ENCODE peak calls at places on chromosomes 12 and 14, in seven cellular contexts. N is SK-N-SH, E is A549, U is K562, P is HCT116, V is GM12878, S is HepG2. X is an unnamed sample. For H3K9me3, the result is how much of the 10 kb centered on the place peaks cover.

GRCh38 chr14:54889919-54890318 is 12.7 kb downstream of the GCH1 start:
- DNase-seq in V (no peak), S (no peak), P (no peak), U (no peak), E (no peak), N (no peak), X (no peak)

GRCh38 chr12:124919646-124920352 is 5.3 kb upstream of the UBC start:
- DNase-seq in U (no peak), S (no peak), V (peak), P (no peak), N (no peak), E (peak), X (no peak)

GRCh38 chr12:9381619-9382018 is 173.4 kb upstream of the PZP start:
- DNase-seq in P (no peak), E (no peak), V (no peak), N (no peak), S (peak), U (no peak), X (no peak)

GRCh38 chr14:58861546-58861945 is 223.8 kb downstream of the DACT1 start:
- DNase-seq in U (no peak), P (no peak), E (no peak), N (no peak), V (no peak), S (no peak), X (no peak)

GRCh38 chr14:104928391-104929133 is 3.9 kb downstream of the PLD4 start:
- DNase-seq in V (no peak), N (no peak), E (no peak), U (peak), P (no peak), S (no peak), X (no peak)

GRCh38 chr14:103057372-103058208 is at the start of gene CDC42BPB:
- DNase-seq in P (peak), S (peak), E (peak), U (peak), N (peak), V (no peak), X (no peak)

GRCh38 chr14:44392984-44393383 is 114.1 kb downstream of the FSCB start:
- DNase-seq in E (no peak), U (no peak), P (no peak), N (no peak), V (no peak), S (no peak), X (no peak)

GRCh38 chr12:92442782-92443181 is 260.0 kb upstream of the PLEKHG7 start:
- DNase-seq in S (no peak), N (no peak), V (no peak), P (no peak), U (no peak), E (no peak), X (no peak)

GRCh38 chr14:32620724-32621123 is 291.6 kb downstream of the AKAP6 start:
- DNase-seq in S (no peak), N (no peak), U (no peak), E (no peak), P (no peak), V (no peak), X (no peak)

GRCh38 chr14:101442451-101442850 is 118.8 kb upstream of the DIO3 start:
- DNase-seq in S (no peak), V (no peak), U (no peak), N (no peak), E (no peak), P (no peak), X (no peak)

GRCh38 chr14:101453225-101453624 is 108.1 kb upstream of the DIO3 start:
- DNase-seq in E (no peak), N (no peak), V (no peak), P (no peak), S (no peak), U (no peak), X (no peak)

GRCh38 chr14:74411671-74412070 is 14.3 kb downstream of the SYNDIG1L start:
- DNase-seq in N (no peak), U (no peak), P (no peak), E (no peak), V (no peak), S (no peak), X (no peak)

GRCh38 chr12:57462307-57463253 is 3.0 kb downstream of the GLI1 start:
- DNase-seq in U (peak), S (peak), E (peak), V (peak), N (peak), P (peak), X (peak)

DNA sequence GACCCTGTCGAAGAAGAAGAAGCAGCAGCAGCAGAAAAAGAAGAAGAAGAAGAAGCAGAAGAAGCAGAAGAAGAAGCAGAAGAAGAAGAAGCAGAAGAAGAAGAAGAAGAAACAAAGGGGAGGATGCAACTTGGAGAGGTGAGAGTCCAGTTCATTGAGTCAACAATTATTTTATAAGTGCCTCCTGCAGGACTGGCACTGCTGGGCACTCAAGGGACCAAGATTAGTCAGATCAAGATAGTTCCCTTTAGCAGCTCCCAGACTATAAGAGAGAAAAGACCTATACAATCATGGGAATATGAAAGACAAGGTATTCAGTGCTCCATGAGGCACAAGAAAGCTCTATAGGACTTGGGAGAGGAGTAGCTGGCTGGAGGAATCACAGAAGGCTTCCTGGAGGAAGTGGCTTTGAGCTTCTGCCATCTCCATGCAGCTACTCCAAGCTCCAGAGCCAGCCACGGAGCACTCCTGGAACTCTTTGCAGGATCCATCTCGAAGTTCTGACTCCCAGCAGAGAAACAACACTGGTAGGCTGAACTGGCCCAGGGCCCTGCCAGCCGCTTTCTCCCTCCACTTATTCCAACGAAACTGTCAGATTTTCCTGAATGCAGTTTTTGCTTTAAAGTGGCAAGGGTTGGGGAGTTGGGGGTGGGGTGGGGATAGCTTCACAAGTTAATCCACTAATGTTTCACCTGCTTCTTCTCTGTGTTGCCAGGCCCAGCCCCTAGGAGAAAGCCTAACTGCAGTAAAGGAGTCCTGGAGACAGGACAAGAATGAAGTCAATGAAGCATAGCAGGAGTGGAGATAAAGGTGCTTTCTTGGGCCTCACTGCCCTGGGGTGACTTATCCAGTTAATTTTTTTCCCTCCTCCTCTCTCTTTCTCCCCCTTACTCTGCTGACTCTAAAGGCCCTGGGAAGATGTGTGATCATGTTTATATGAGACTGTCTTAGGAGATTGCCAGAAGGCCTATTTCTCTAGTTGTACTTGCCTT is 140.1 kb upstream of the PARP11 start:
- DNase-seq in E (no peak), U (no peak), S (no peak), V (no peak), N (no peak), P (no peak), X (no peak)
- TF ChIP-seq REST in E (no peak), U (no peak), S (no peak), V (no peak), N (no peak), P (no peak), X (no peak)

GRCh38 chr12:34396861-34397590 is 374.7 kb downstream of the ALG10 start:
- DNase-seq in V (no peak), S (no peak), P (no peak), E (no peak), N (peak), U (peak), X (no peak)

GRCh38 chr12:34396006-34396860 is 373.9 kb downstream of the ALG10 start:
- DNase-seq in E (no peak), U (no peak), N (peak), S (no peak), P (no peak), V (no peak), X (no peak)

GRCh38 chr12:34394211-34395055 is 372.1 kb downstream of the ALG10 start:
- DNase-seq in U (no peak), N (peak), S (no peak), P (no peak), E (no peak), V (no peak), X (no peak)

GRCh38 chr12:34393821-34394150 is 371.5 kb downstream of the ALG10 start:
- DNase-seq in E (no peak), S (no peak), U (no peak), P (no peak), V (no peak), N (peak), X (no peak)

DNA sequence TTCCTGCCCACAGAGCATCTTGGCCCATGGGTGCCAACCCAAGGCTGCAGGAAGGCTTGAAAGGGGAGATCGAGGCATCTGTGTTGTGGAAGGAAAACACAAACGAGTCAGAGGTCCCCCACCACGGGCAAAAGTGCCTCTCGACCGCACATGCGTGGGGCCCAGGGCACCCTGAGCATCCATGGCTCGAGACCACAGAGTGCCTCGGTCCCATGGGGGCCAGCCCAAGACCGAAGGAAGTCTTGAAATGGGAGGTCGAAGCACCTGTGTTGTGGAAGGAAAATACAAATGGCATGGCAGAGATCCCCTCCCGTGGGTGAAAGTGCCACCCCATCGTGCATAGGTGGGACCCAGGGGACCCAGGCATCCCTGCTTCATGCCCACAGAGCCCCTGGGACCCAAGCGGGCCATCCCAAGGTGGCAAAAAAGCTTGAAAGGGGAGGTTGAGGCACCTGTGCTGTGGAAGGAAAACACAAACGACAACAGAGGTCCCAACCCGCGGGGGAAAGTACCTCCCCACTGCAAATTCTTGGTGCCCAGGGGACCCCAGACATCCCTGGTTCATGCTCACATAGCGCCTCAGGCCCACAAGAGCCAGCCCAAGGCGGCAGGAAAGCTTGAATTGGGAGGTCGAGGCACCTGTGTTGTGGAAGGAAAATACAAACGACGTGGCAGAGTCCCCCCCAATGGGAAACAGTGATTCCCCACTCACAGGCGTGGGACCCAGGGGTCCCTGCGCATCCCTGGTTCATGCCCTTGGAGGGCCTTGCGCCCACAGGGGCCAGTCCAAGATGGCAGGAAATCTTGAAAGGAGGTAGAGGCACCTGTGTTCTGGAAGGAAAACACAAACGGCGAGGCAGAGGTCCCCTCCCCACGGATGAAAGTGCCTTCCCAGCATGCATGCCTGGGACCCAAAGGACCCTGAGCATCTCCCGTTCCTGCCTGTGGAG is 373.0 kb downstream of the ALG10 start:
- DNase-seq in U (no peak), V (no peak), E (no peak), N (peak), S (no peak), P (no peak), X (no peak)
- H3K9me3 ChIP-seq in U (under half), V (under half), E (under half), N (under half), S (under half), P (under half), X (under half)

GRCh38 chr12:12899530-12900380 is 8.4 kb downstream of the GPRC5A start:
- DNase-seq in N (no peak), V (no peak), U (no peak), P (no peak), S (no peak), E (peak), X (no peak)
- TF ChIP-seq REST in N (no peak), V (no peak), U (no peak), P (no peak), S (no peak), E (no peak), X (no peak)

GRCh38 chr12:2194060-2194459 is 141.3 kb downstream of the CACNA1C start:
- DNase-seq in S (no peak), U (no peak), V (no peak), E (no peak), P (no peak), N (no peak), X (no peak)

GRCh38 chr12:2192231-2192630 is 139.4 kb downstream of the CACNA1C start:
- DNase-seq in E (no peak), S (no peak), P (no peak), V (no peak), U (no peak), N (no peak), X (no peak)

GRCh38 chr12:2190896-2191533 is 138.2 kb downstream of the CACNA1C start:
- DNase-seq in E (no peak), U (no peak), N (no peak), P (no peak), V (no peak), S (no peak), X (no peak)

GRCh38 chr12:2190085-2190484 is 137.3 kb downstream of the CACNA1C start:
- DNase-seq in N (no peak), E (no peak), V (no peak), P (no peak), S (no peak), U (no peak), X (no peak)

GRCh38 chr12:2191534-2192153 is 138.9 kb downstream of the CACNA1C start:
- DNase-seq in V (no peak), S (no peak), U (no peak), P (no peak), E (no peak), N (no peak), X (no peak)
- H3K9me3 ChIP-seq in V (under half), S (under half), U (under half), P (under half), E (under half), N (under half), X (under half)

DNA sequence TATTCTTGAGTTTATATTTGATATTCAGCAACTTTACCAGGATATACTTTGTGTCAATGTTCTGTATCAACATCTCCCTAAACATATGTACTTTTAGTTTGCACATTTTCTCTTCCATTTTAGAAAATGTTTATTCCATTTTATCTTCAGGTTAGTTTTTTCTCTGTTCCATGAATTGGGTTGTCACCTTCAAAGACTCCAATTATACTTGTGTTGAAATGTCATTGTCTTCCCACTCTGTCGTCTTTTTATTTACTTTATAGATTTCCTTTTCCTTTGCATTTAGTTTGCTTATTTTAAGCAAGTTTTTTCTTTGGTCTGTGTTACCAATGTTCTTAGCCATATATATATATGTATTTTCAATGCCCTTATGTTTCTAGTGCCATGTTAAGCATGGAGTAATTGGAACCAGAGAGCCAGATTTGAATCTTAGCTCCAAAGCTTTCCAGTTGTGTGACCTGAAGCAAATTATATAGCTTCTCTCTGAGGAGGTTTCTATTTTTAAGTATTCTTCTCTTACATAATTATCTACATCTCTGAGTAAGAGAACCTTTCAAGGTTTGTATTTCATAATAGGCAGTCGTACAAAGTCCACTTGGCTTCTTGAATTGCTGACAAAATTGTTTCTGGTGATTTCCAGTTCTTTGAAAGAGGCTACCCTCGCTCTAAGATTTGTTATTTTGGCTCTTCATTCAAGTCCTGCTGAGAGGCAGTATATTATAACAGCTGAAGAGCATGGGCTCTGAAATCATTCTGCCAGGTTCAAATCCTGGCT is 85.8 kb upstream of the DYRK2 start:
- DNase-seq in S (no peak), E (no peak), U (no peak), P (no peak), V (no peak), N (no peak), X (no peak)
- TF ChIP-seq REST in S (no peak), E (no peak), U (no peak), P (no peak), V (no peak), N (no peak), X (no peak)

X was measured in Panc1.